ENCODE peak calls at places on chromosome 4, in nine cellular contexts. U is cardiac muscle cell; D is esophagus muscularis mucosa; X is CD4-positive, CD25-positive, alpha-beta regulatory T cell; E is aorta; I is left lung; T is sigmoid colon; Q is ovary; H is lung. O is an unnamed sample. For H3K9me3 and H3K27me3, the result is how much of the 10 kb centered on the place peaks cover.

GRCh38 chr4:94483895-94484294 is 32.2 kb downstream of the PDLIM5 start:
- DNase-seq in U (no peak), X (no peak), D (no peak), H (no peak), E (no peak), Q (no peak), T (no peak), I (no peak), O (no peak)

GRCh38 chr4:157242871-157243270 is 22.3 kb downstream of the GRIA2 start:
- DNase-seq in E (no peak), X (no peak), I (no peak), U (no peak), H (no peak), Q (no peak), D (no peak), T (no peak), O (no peak)

GRCh38 chr4:184807261-184807660 is 18.5 kb downstream of the ACSL1 start:
- DNase-seq in T (no peak), I (no peak), E (no peak), X (no peak), Q (no peak), U (no peak), H (no peak), D (no peak), O (no peak)

GRCh38 chr4:142238589-142238988 is 602.2 kb downstream of the IL15 start:
- DNase-seq in T (no peak), U (no peak), I (no peak), X (no peak), D (no peak), E (no peak), Q (no peak), H (no peak), O (no peak)

GRCh38 chr4:156182269-156182668 is 228.6 kb upstream of the CTSO start:
- DNase-seq in U (no peak), I (no peak), X (no peak), D (no peak), H (no peak), E (no peak), T (no peak), Q (no peak), O (no peak)

GRCh38 chr4:136219592-136220125 is 1312.6 kb downstream of the PCDH18 start:
- DNase-seq in D (no peak), X (no peak), Q (no peak), E (no peak), U (no peak), H (no peak), T (no peak), I (peak), O (no peak)

GRCh38 chr4:17468638-17469221 is 43.2 kb downstream of the QDPR start:
- DNase-seq in D (no peak), H (no peak), Q (peak), X (no peak), U (peak), T (no peak), I (no peak), E (no peak), O (no peak)

GRCh38 chr4:140343303-140343702 is 30.1 kb upstream of the SCOC start:
- DNase-seq in X (no peak), T (no peak), U (no peak), H (peak), I (peak), Q (peak), E (no peak), D (no peak), O (no peak)

GRCh38 chr4:150582881-150583286 is 933 bp downstream of the MAB21L2 start:
- DNase-seq in U (peak), D (no peak), E (peak), I (peak), T (peak), Q (no peak), X (no peak), H (no peak), O (no peak)

GRCh38 chr4:112923514-112923913 is 125.9 kb upstream of the ANK2 start:
- DNase-seq in D (no peak), I (no peak), H (no peak), T (no peak), X (no peak), Q (no peak), U (no peak), E (no peak), O (no peak)

GRCh38 chr4:76779740-76780459 is 118.0 kb downstream of the SOWAHB start:
- DNase-seq in T (no peak), X (no peak), Q (no peak), H (no peak), D (no peak), I (no peak), E (no peak), U (no peak), O (no peak)

GRCh38 chr4:73603307-73603710 is 16.9 kb downstream of the RASSF6 start:
- DNase-seq in U (no peak), T (no peak), I (no peak), E (no peak), D (no peak), X (no peak), Q (no peak), H (no peak), O (no peak)

GRCh38 chr4:40972722-40973121 is 223.0 kb downstream of the NSUN7 start:
- DNase-seq in H (no peak), E (no peak), X (no peak), Q (no peak), U (no peak), D (no peak), I (no peak), T (no peak), O (no peak)

GRCh38 chr4:165096776-165097175 is 15.9 kb downstream of the TMEM192 start:
- DNase-seq in X (no peak), H (no peak), D (no peak), E (no peak), I (no peak), T (no peak), Q (no peak), U (peak), O (no peak)

GRCh38 chr4:48369248-48369647 is 27.9 kb downstream of the SLAIN2 start:
- DNase-seq in Q (no peak), T (no peak), H (no peak), X (no peak), U (no peak), D (no peak), I (no peak), E (no peak), O (no peak)

GRCh38 chr4:8297691-8298485 is 28.3 kb downstream of the HTRA3 start:
- DNase-seq in D (no peak), H (no peak), I (peak), E (peak), U (no peak), Q (peak), X (no peak), T (peak), O (peak)

GRCh38 chr4:128068927-128069326 is 7.8 kb downstream of the LARP1B start:
- DNase-seq in X (no peak), T (no peak), I (no peak), E (no peak), D (no peak), Q (no peak), U (no peak), H (no peak), O (no peak)

GRCh38 chr4:7322166-7322991 is 112.4 kb downstream of the PSAPL1 start:
- DNase-seq in Q (peak), U (peak), T (no peak), D (no peak), H (no peak), E (peak), X (no peak), I (peak), O (no peak)

DNA sequence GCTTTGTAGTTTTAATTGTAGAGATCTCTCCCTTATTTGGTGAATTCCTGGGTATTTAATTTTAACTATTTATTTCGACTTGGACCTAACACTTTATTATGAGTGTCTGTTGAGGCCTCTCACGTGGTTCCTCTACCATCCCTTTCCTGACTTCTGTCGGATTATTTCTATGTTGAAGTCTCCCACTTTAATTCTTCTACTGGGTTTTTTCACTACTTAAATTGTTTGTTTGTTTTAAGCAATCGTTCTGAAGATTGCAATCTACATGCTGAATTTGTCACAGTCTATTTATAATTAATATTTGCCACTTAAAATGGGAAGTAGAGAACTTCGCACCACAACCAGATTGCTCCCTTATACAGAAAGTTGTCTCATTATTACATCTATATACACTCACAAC is 20.8 kb upstream of the NKX1-1 start:
- DNase-seq in T (no peak), Q (no peak), E (no peak), D (no peak), X (no peak), I (no peak), H (peak), U (no peak), O (no peak)
- H3K9me3 ChIP-seq in T (under half), Q (under half), E (under half), D (under half), X (under half), I (under half), H (under half), U (under half), O (under half)

GRCh38 chr4:38614198-38614597 is 49.8 kb upstream of the KLF3 start:
- DNase-seq in U (no peak), H (no peak), X (no peak), D (peak), Q (no peak), I (no peak), T (no peak), E (no peak), O (no peak)
- H3K27ac ChIP-seq in U (no peak), H (peak), X (no peak), D (no peak), Q (peak), I (no peak), T (peak), E (no peak), O (no peak)

GRCh38 chr4:176967586-176967985 is 174.9 kb upstream of the VEGFC start:
- DNase-seq in Q (no peak), D (no peak), I (no peak), H (no peak), X (no peak), U (no peak), E (no peak), T (no peak), O (no peak)
- H3K27me3 ChIP-seq in Q (under half), D (under half), I (under half), H (under half), X (under half), U (under half), E (under half), T (under half), O (under half)

DNA sequence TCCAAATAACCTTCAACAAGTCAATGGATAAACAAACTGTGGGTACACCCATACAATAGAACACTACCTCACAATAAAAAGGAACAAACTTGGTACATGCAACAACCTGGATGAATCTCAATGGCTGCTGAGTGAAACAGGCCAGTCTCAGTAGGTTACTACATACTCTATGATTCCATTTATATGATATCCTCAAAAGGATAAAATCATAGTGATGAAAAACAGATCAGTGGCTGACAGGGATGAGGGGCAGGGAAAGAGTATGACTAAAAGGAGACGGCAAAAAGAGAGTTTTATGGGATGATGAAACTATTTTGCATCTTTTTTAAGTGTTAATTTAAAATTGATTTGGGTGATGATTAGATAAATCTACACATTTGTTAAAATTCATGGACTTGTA is 15.9 kb downstream of the KLHL8 start:
- DNase-seq in T (no peak), I (no peak), H (no peak), D (no peak), E (no peak), X (no peak), Q (no peak), U (no peak), O (no peak)
- H3K9me3 ChIP-seq in T (under half), I (under half), H (under half), D (under half), E (under half), X (under half), Q (under half), U (under half), O (under half)

GRCh38 chr4:39712819-39713607 is 15.1 kb downstream of the UBE2K start:
- DNase-seq in U (no peak), H (no peak), E (peak), D (no peak), Q (no peak), T (no peak), I (no peak), X (no peak), O (no peak)
- H3K27ac ChIP-seq in U (no peak), H (no peak), E (no peak), D (no peak), Q (no peak), T (no peak), I (no peak), X (no peak), O (no peak)